ENCODE peak calls at places on chromosomes 1 and 21, in nine cellular contexts. One of them, this sample, is unnamed.

GRCh38 chr1:202254454-202255252 is 61.1 kb downstream of the LGR6 start:
- DNase-seq in KBM-7: no peak
- DNase-seq in cardiac fibroblast: no peak
- DNase-seq in AG08395: no peak
- DNase-seq in stimulated activated CD4-positive, alpha-beta T cell treated with anti-CD3 and anti-CD28 coated beads, Interleukin-1b, Interleukin-23, amount 100 ng/mL, for 1 hour: no peak
- DNase-seq in frontal cortex: no peak
- DNase-seq in nucleus accumbens: no peak
- DNase-seq in HTR-8/SVneo: no peak
- DNase-seq in lower leg skin: peak; percentile 66
- DNase-seq in this sample: no peak

GRCh38 chr1:11341881-11342552 is 69.0 kb downstream of the UBIAD1 start:
- DNase-seq in KBM-7: no peak
- DNase-seq in cardiac fibroblast: no peak
- DNase-seq in AG08395: no peak
- DNase-seq in stimulated activated CD4-positive, alpha-beta T cell treated with anti-CD3 and anti-CD28 coated beads, Interleukin-1b, Interleukin-23, amount 100 ng/mL, for 1 hour: no peak
- DNase-seq in frontal cortex: no peak
- DNase-seq in nucleus accumbens: no peak
- DNase-seq in HTR-8/SVneo: no peak
- DNase-seq in lower leg skin: no peak
- DNase-seq in this sample: no peak

GRCh38 chr1:203046984-203047630 is 20.8 kb downstream of the PPFIA4 start:
- DNase-seq in KBM-7: no peak
- DNase-seq in cardiac fibroblast: peak; percentile 80
- DNase-seq in AG08395: peak; percentile 91
- DNase-seq in stimulated activated CD4-positive, alpha-beta T cell treated with anti-CD3 and anti-CD28 coated beads, Interleukin-1b, Interleukin-23, amount 100 ng/mL, for 1 hour: no peak
- DNase-seq in frontal cortex: no peak
- DNase-seq in nucleus accumbens: no peak
- DNase-seq in HTR-8/SVneo: peak; percentile 90
- DNase-seq in lower leg skin: no peak
- DNase-seq in this sample: peak; percentile 94

GRCh38 chr1:63836374-63836773 is 62.6 kb downstream of the ROR1 start:
- DNase-seq in KBM-7: no peak
- DNase-seq in cardiac fibroblast: no peak
- DNase-seq in AG08395: no peak
- DNase-seq in stimulated activated CD4-positive, alpha-beta T cell treated with anti-CD3 and anti-CD28 coated beads, Interleukin-1b, Interleukin-23, amount 100 ng/mL, for 1 hour: no peak
- DNase-seq in frontal cortex: no peak
- DNase-seq in nucleus accumbens: no peak
- DNase-seq in HTR-8/SVneo: no peak
- DNase-seq in lower leg skin: no peak
- DNase-seq in this sample: no peak

GRCh38 chr21:39020751-39021474 is 162.3 kb downstream of the PSMG1 start:
- DNase-seq in KBM-7: peak; percentile 48
- DNase-seq in cardiac fibroblast: peak; percentile 89
- DNase-seq in AG08395: peak; percentile 35
- DNase-seq in stimulated activated CD4-positive, alpha-beta T cell treated with anti-CD3 and anti-CD28 coated beads, Interleukin-1b, Interleukin-23, amount 100 ng/mL, for 1 hour: no peak
- DNase-seq in frontal cortex: no peak
- DNase-seq in nucleus accumbens: no peak
- DNase-seq in HTR-8/SVneo: peak; percentile 67
- DNase-seq in lower leg skin: no peak
- DNase-seq in this sample: peak; percentile 84

GRCh38 chr1:208562021-208562950 is 318.1 kb upstream of the PLXNA2 start:
- DNase-seq in KBM-7: no peak
- DNase-seq in cardiac fibroblast: no peak
- DNase-seq in AG08395: no peak
- DNase-seq in stimulated activated CD4-positive, alpha-beta T cell treated with anti-CD3 and anti-CD28 coated beads, Interleukin-1b, Interleukin-23, amount 100 ng/mL, for 1 hour: no peak
- DNase-seq in frontal cortex: no peak
- DNase-seq in nucleus accumbens: no peak
- DNase-seq in HTR-8/SVneo: no peak
- DNase-seq in lower leg skin: no peak
- DNase-seq in this sample: no peak

GRCh38 chr1:73701816-73702215 is 496.2 kb downstream of the LRRIQ3 start:
- DNase-seq in KBM-7: no peak
- DNase-seq in cardiac fibroblast: no peak
- DNase-seq in AG08395: no peak
- DNase-seq in stimulated activated CD4-positive, alpha-beta T cell treated with anti-CD3 and anti-CD28 coated beads, Interleukin-1b, Interleukin-23, amount 100 ng/mL, for 1 hour: no peak
- DNase-seq in frontal cortex: no peak
- DNase-seq in nucleus accumbens: no peak
- DNase-seq in HTR-8/SVneo: no peak
- DNase-seq in lower leg skin: no peak
- DNase-seq in this sample: no peak

GRCh38 chr1:184287001-184287400 is 99.8 kb upstream of the C1orf21 start:
- DNase-seq in KBM-7: no peak
- DNase-seq in cardiac fibroblast: peak; percentile 40
- DNase-seq in AG08395: no peak
- DNase-seq in stimulated activated CD4-positive, alpha-beta T cell treated with anti-CD3 and anti-CD28 coated beads, Interleukin-1b, Interleukin-23, amount 100 ng/mL, for 1 hour: no peak
- DNase-seq in frontal cortex: no peak
- DNase-seq in nucleus accumbens: no peak
- DNase-seq in HTR-8/SVneo: no peak
- DNase-seq in lower leg skin: no peak
- DNase-seq in this sample: no peak

GRCh38 chr1:185565314-185565713 is 168.9 kb upstream of the HMCN1 start:
- DNase-seq in KBM-7: no peak
- DNase-seq in cardiac fibroblast: peak; percentile 38
- DNase-seq in AG08395: peak; percentile 41
- DNase-seq in stimulated activated CD4-positive, alpha-beta T cell treated with anti-CD3 and anti-CD28 coated beads, Interleukin-1b, Interleukin-23, amount 100 ng/mL, for 1 hour: no peak
- DNase-seq in frontal cortex: no peak
- DNase-seq in nucleus accumbens: no peak
- DNase-seq in HTR-8/SVneo: peak; percentile 79
- DNase-seq in lower leg skin: no peak
- DNase-seq in this sample: peak; percentile 48

GRCh38 chr1:57845041-57845440 is 421.2 kb upstream of the DAB1 start:
- DNase-seq in KBM-7: no peak
- DNase-seq in cardiac fibroblast: peak; percentile 68
- DNase-seq in AG08395: peak; percentile 39
- DNase-seq in stimulated activated CD4-positive, alpha-beta T cell treated with anti-CD3 and anti-CD28 coated beads, Interleukin-1b, Interleukin-23, amount 100 ng/mL, for 1 hour: no peak
- DNase-seq in frontal cortex: no peak
- DNase-seq in nucleus accumbens: no peak
- DNase-seq in HTR-8/SVneo: no peak
- DNase-seq in lower leg skin: no peak
- DNase-seq in this sample: peak; percentile 58

GRCh38 chr1:159778266-159778665 is 2.5 kb upstream of the DUSP23 start:
- DNase-seq in KBM-7: no peak
- DNase-seq in cardiac fibroblast: peak; percentile 72
- DNase-seq in AG08395: no peak
- DNase-seq in stimulated activated CD4-positive, alpha-beta T cell treated with anti-CD3 and anti-CD28 coated beads, Interleukin-1b, Interleukin-23, amount 100 ng/mL, for 1 hour: no peak
- DNase-seq in frontal cortex: no peak
- DNase-seq in nucleus accumbens: no peak
- DNase-seq in HTR-8/SVneo: no peak
- DNase-seq in lower leg skin: no peak
- DNase-seq in this sample: no peak

GRCh38 chr1:93253471-93253870 is 72.9 kb downstream of the CCDC18 start:
- DNase-seq in KBM-7: no peak
- DNase-seq in cardiac fibroblast: no peak
- DNase-seq in AG08395: no peak
- DNase-seq in stimulated activated CD4-positive, alpha-beta T cell treated with anti-CD3 and anti-CD28 coated beads, Interleukin-1b, Interleukin-23, amount 100 ng/mL, for 1 hour: no peak
- DNase-seq in frontal cortex: no peak
- DNase-seq in nucleus accumbens: no peak
- DNase-seq in HTR-8/SVneo: no peak
- DNase-seq in lower leg skin: no peak
- DNase-seq in this sample: no peak

GRCh38 chr1:36609241-36610027 is 126.7 kb upstream of the CSF3R start:
- DNase-seq in KBM-7: peak; percentile 69
- DNase-seq in cardiac fibroblast: peak; percentile 56
- DNase-seq in AG08395: peak; percentile 47
- DNase-seq in stimulated activated CD4-positive, alpha-beta T cell treated with anti-CD3 and anti-CD28 coated beads, Interleukin-1b, Interleukin-23, amount 100 ng/mL, for 1 hour: no peak
- DNase-seq in frontal cortex: peak; percentile 27
- DNase-seq in nucleus accumbens: peak; percentile 23
- DNase-seq in HTR-8/SVneo: peak; percentile 60
- DNase-seq in lower leg skin: no peak
- DNase-seq in this sample: peak; percentile 62

GRCh38 chr1:2544093-2544874 is 11.9 kb upstream of the TNFRSF14 start:
- DNase-seq in KBM-7: no peak
- DNase-seq in cardiac fibroblast: no peak
- DNase-seq in AG08395: no peak
- DNase-seq in stimulated activated CD4-positive, alpha-beta T cell treated with anti-CD3 and anti-CD28 coated beads, Interleukin-1b, Interleukin-23, amount 100 ng/mL, for 1 hour: no peak
- DNase-seq in frontal cortex: no peak
- DNase-seq in nucleus accumbens: no peak
- DNase-seq in HTR-8/SVneo: no peak
- DNase-seq in lower leg skin: no peak
- DNase-seq in this sample: peak; percentile 30

GRCh38 chr21:41431788-41432548 is 5.9 kb downstream of the MX1 start:
- DNase-seq in KBM-7: peak; percentile 65
- DNase-seq in cardiac fibroblast: no peak
- DNase-seq in AG08395: no peak
- DNase-seq in stimulated activated CD4-positive, alpha-beta T cell treated with anti-CD3 and anti-CD28 coated beads, Interleukin-1b, Interleukin-23, amount 100 ng/mL, for 1 hour: no peak
- DNase-seq in frontal cortex: no peak
- DNase-seq in nucleus accumbens: no peak
- DNase-seq in HTR-8/SVneo: no peak
- DNase-seq in lower leg skin: peak; percentile 65
- DNase-seq in this sample: no peak

GRCh38 chr1:246058478-246058877 is 448.6 kb downstream of the SMYD3 start:
- DNase-seq in KBM-7: no peak
- DNase-seq in cardiac fibroblast: peak; percentile 20
- DNase-seq in AG08395: no peak
- DNase-seq in stimulated activated CD4-positive, alpha-beta T cell treated with anti-CD3 and anti-CD28 coated beads, Interleukin-1b, Interleukin-23, amount 100 ng/mL, for 1 hour: no peak
- DNase-seq in frontal cortex: no peak
- DNase-seq in nucleus accumbens: no peak
- DNase-seq in HTR-8/SVneo: no peak
- DNase-seq in lower leg skin: no peak
- DNase-seq in this sample: peak; percentile 46

GRCh38 chr1:53949651-53950050 is 3.5 kb downstream of the LRRC42 start:
- DNase-seq in KBM-7: no peak
- DNase-seq in cardiac fibroblast: no peak
- DNase-seq in AG08395: no peak
- DNase-seq in stimulated activated CD4-positive, alpha-beta T cell treated with anti-CD3 and anti-CD28 coated beads, Interleukin-1b, Interleukin-23, amount 100 ng/mL, for 1 hour: no peak
- DNase-seq in frontal cortex: no peak
- DNase-seq in nucleus accumbens: no peak
- DNase-seq in HTR-8/SVneo: no peak
- DNase-seq in lower leg skin: no peak
- DNase-seq in this sample: no peak

GRCh38 chr1:8962812-8963669 is 17.4 kb downstream of the CA6 start:
- DNase-seq in KBM-7: peak; percentile 77
- DNase-seq in cardiac fibroblast: peak; percentile 63
- DNase-seq in AG08395: peak; percentile 55
- DNase-seq in stimulated activated CD4-positive, alpha-beta T cell treated with anti-CD3 and anti-CD28 coated beads, Interleukin-1b, Interleukin-23, amount 100 ng/mL, for 1 hour: no peak
- DNase-seq in frontal cortex: no peak
- DNase-seq in nucleus accumbens: no peak
- DNase-seq in HTR-8/SVneo: peak; percentile 69
- DNase-seq in lower leg skin: no peak
- DNase-seq in this sample: peak; percentile 75

GRCh38 chr1:27038020-27038419 is 25.4 kb upstream of the TENT5B start:
- DNase-seq in KBM-7: no peak
- DNase-seq in cardiac fibroblast: no peak
- DNase-seq in AG08395: no peak
- DNase-seq in stimulated activated CD4-positive, alpha-beta T cell treated with anti-CD3 and anti-CD28 coated beads, Interleukin-1b, Interleukin-23, amount 100 ng/mL, for 1 hour: no peak
- DNase-seq in frontal cortex: no peak
- DNase-seq in nucleus accumbens: no peak
- DNase-seq in HTR-8/SVneo: no peak
- DNase-seq in lower leg skin: no peak
- DNase-seq in this sample: no peak

GRCh38 chr1:59699227-59699847 is 115.4 kb upstream of the HOOK1 start:
- DNase-seq in KBM-7: peak; percentile 67
- DNase-seq in cardiac fibroblast: peak; percentile 70
- DNase-seq in AG08395: peak; percentile 62
- DNase-seq in stimulated activated CD4-positive, alpha-beta T cell treated with anti-CD3 and anti-CD28 coated beads, Interleukin-1b, Interleukin-23, amount 100 ng/mL, for 1 hour: no peak
- DNase-seq in frontal cortex: peak; percentile 6
- DNase-seq in nucleus accumbens: no peak
- DNase-seq in HTR-8/SVneo: peak; percentile 22
- DNase-seq in lower leg skin: no peak
- DNase-seq in this sample: peak; percentile 68

GRCh38 chr1:228154685-228155571 is 5.2 kb downstream of the GJC2 start:
- DNase-seq in KBM-7: no peak
- DNase-seq in cardiac fibroblast: no peak
- DNase-seq in AG08395: no peak
- DNase-seq in stimulated activated CD4-positive, alpha-beta T cell treated with anti-CD3 and anti-CD28 coated beads, Interleukin-1b, Interleukin-23, amount 100 ng/mL, for 1 hour: no peak
- DNase-seq in frontal cortex: no peak
- DNase-seq in nucleus accumbens: no peak
- DNase-seq in HTR-8/SVneo: no peak
- DNase-seq in lower leg skin: no peak
- DNase-seq in this sample: no peak

GRCh38 chr21:38349111-38349746 is 92.4 kb downstream of the KCNJ15 start:
- DNase-seq in KBM-7: no peak
- DNase-seq in cardiac fibroblast: peak; percentile 87
- DNase-seq in AG08395: no peak
- DNase-seq in stimulated activated CD4-positive, alpha-beta T cell treated with anti-CD3 and anti-CD28 coated beads, Interleukin-1b, Interleukin-23, amount 100 ng/mL, for 1 hour: no peak
- DNase-seq in frontal cortex: no peak
- DNase-seq in nucleus accumbens: no peak
- DNase-seq in HTR-8/SVneo: no peak
- DNase-seq in lower leg skin: no peak
- DNase-seq in this sample: no peak

GRCh38 chr1:224447251-224447650 is 12.7 kb upstream of the WDR26 start:
- DNase-seq in KBM-7: no peak
- DNase-seq in cardiac fibroblast: peak; percentile 76
- DNase-seq in AG08395: peak; percentile 62
- DNase-seq in stimulated activated CD4-positive, alpha-beta T cell treated with anti-CD3 and anti-CD28 coated beads, Interleukin-1b, Interleukin-23, amount 100 ng/mL, for 1 hour: no peak
- DNase-seq in frontal cortex: no peak
- DNase-seq in nucleus accumbens: no peak
- DNase-seq in HTR-8/SVneo: no peak
- DNase-seq in lower leg skin: peak; percentile 92
- DNase-seq in this sample: peak; percentile 91

This sample was measured in GM23248.